ENCODE peak calls at places on chromosomes 5 and 9, in six cellular contexts. E is CD8-positive, alpha-beta T cell; R is pancreas; V is DND-41; G is Peyer's patch; P is uterus. J is an unnamed sample.
A peak's percentile ranks its signal among the peaks of the same experiment; 100 is the strongest.

GRCh38 chr5:142428036-142428772 is 103.4 kb upstream of the SPRY4 start:
- DNase-seq in P (no peak), E (no peak), V (no peak), G (no peak), R (no peak), J (no peak)

GRCh38 chr9:116204252-116204882 is 50.8 kb downstream of the PAPPA start:
- DNase-seq in R (no peak), G (no peak), V (no peak), E (no peak), P (no peak), J (no peak)

GRCh38 chr9:108156270-108156998 is 666.9 kb upstream of the KLF4 start:
- DNase-seq in R (no peak), G (no peak), V (no peak), E (no peak), P (no peak), J (no peak)

GRCh38 chr5:180090769-180091546 is 19.4 kb upstream of the RNF130 start:
- DNase-seq in E (no peak), R (peak; percentile 59), G (peak; percentile 54), V (no peak), P (no peak), J (no peak)

GRCh38 chr9:72585737-72586136 is 64.3 kb downstream of the TMC1 start:
- DNase-seq in V (no peak), G (no peak), R (no peak), E (no peak), P (no peak), J (no peak)

GRCh38 chr5:109053995-109054417 is 306.3 kb downstream of the FER start:
- DNase-seq in V (no peak), R (no peak), G (no peak), E (no peak), P (no peak), J (no peak)

GRCh38 chr9:95143591-95144561 is 173.6 kb downstream of the FANCC start:
- DNase-seq in R (peak; percentile 47), P (peak; percentile 94), V (no peak), G (peak; percentile 67), E (no peak), J (peak; percentile 94)

GRCh38 chr9:22354699-22355384 is 91.8 kb upstream of the DMRTA1 start:
- DNase-seq in V (no peak), E (no peak), G (no peak), P (no peak), R (no peak), J (no peak)

GRCh38 chr5:180601591-180602480 is 10.5 kb upstream of the SCGB3A1 start:
- DNase-seq in P (peak; percentile 5), R (peak; percentile 5), V (no peak), E (no peak), G (peak; percentile 35), J (peak; percentile 13)

GRCh38 chr9:75461188-75461587 is 372.9 kb downstream of the OSTF1 start:
- DNase-seq in P (no peak), E (no peak), V (no peak), R (no peak), G (no peak), J (no peak)

GRCh38 chr5:149860801-149861322 is 83.7 kb downstream of the PDE6A start:
- DNase-seq in V (no peak), G (no peak), R (no peak), P (no peak), E (no peak), J (no peak)

GRCh38 chr9:21964925-21965385 is 29.2 kb downstream of the CDKN2A start:
- DNase-seq in R (peak; percentile 60), V (peak; percentile 34), E (peak; percentile 15), P (no peak), G (peak; percentile 59), J (no peak)

GRCh38 chr5:139271201-139272027 is 22.1 kb upstream of the MATR3 start:
- DNase-seq in P (no peak), R (no peak), E (no peak), G (no peak), V (no peak), J (no peak)

GRCh38 chr5:140114341-140115185 is 654 bp downstream of the PURA start:
- DNase-seq in G (peak; percentile 80), R (peak; percentile 66), P (peak; percentile 47), E (peak; percentile 23), V (peak; percentile 52), J (peak; percentile 47)

GRCh38 chr5:81195334-81195929 is 37.7 kb upstream of the CKMT2 start:
- DNase-seq in V (no peak), R (no peak), G (no peak), P (no peak), E (no peak), J (no peak)

GRCh38 chr5:37490411-37490810 is 111.3 kb downstream of the WDR70 start:
- DNase-seq in G (no peak), E (no peak), V (no peak), R (no peak), P (no peak), J (no peak)

GRCh38 chr9:129419382-129419899 is 201.5 kb downstream of the C9orf50 start:
- DNase-seq in G (no peak), V (no peak), E (no peak), P (no peak), R (no peak), J (no peak)
- H3K4me1 ChIP-seq in G (no peaks in the 10 kb centered on the region), V (peaks cover 2% of the 10 kb centered on the region), E (peaks cover 22% of the 10 kb centered on the region), P (no peaks in the 10 kb centered on the region), R (no peaks in the 10 kb centered on the region), J (peaks cover 6% of the 10 kb centered on the region)

DNA sequence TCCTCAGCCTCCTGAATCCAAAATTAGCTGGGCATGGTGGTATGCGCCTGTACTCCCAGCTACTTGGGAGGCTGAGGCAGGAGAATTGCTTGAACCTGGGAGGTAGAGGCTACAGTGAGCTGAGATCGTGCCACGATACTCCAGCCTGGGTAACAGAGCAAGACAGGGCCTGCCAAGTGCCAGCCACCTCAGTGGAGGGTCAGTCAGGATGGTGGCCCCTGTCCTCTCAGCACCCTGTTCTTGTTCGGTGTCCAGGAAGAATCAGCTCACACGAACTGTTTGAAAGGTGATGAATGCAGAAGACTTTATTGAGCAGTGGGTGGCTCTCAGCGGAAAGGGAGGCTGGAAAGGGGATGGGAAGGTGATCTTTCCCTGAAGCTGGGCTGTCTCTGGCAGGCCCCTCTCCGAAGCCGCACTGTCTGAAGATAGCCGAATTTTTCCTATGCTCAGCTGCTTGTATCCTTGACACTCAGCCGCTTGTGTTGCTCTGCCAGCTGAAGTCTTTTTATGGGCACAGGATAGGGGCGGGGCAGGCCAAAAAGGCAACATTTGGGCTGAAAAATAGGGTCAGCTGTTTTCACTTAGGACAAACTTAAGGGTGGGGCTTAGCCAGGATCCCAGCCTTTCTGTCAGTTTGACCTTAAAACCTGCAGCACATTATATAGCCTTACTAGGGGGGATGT is 50.9 kb downstream of the UBE2R2 start:
- DNase-seq in R (no peak), G (no peak), P (peak; percentile 40), V (no peak), E (no peak), J (peak; percentile 86)
- H3K27ac ChIP-seq in R (no peak overlapping the region), G (peak overlapping the region; percentile 15), P (peak overlapping the region; percentile 40), V (no peak overlapping the region), E (no peak overlapping the region), J (peak overlapping the region; percentile 50)

DNA sequence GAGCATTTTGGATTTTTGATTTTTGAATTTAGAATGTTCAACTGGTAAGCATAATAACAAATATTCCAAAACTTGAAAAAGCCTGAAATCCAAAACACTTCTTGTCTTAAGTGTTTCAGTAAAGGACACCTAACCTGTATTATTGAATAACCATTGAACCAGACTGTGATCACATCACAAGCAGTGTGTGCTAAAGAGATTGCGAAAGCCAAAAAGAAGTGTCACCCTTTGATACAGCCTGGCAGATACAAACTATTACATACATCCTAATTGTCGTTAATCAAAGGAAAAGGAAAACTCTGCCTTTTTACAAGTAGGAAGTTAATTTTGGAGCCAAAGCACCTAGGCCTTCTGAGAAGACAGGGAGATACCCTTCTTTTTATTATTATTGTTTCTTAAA is 8.4 kb upstream of the FAM120AOS start:
- DNase-seq in G (no peak), R (no peak), E (no peak), V (no peak), P (no peak), J (no peak)
- H3K4me1 ChIP-seq in G (peaks cover 9% of the 10 kb centered on the region), R (peaks cover 32% of the 10 kb centered on the region), E (peaks cover 35% of the 10 kb centered on the region), V (peaks cover 99% of the 10 kb centered on the region), P (peaks cover 4% of the 10 kb centered on the region), J (no peaks in the 10 kb centered on the region)

DNA sequence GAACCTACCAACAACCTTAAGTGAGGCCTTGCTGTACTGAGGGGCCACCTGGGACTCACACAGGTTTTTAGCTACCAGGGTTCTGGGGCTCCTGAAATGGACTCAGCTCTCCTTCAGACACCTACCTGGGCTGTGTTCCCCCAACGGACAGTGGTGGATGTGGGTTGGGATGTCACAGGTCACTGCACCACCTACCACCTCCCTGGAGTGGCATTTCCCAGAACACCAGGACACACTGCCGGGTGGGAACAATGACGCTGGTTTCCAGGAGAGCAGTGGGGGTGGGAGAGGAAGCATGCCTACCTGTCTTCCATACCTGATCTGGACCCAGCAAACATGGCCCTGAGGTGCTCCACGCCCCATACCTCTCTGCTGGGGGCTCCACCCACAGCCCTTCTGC is 20.9 kb downstream of the ERGIC1 start:
- DNase-seq in V (no peak), G (no peak), P (no peak), E (no peak), R (no peak), J (no peak)
- H3K27ac ChIP-seq in V (no peak overlapping the region), G (peak overlapping the region; percentile 69), P (peak overlapping the region; percentile 86), E (no peak overlapping the region), R (no peak overlapping the region), J (peak overlapping the region; percentile 90)

DNA sequence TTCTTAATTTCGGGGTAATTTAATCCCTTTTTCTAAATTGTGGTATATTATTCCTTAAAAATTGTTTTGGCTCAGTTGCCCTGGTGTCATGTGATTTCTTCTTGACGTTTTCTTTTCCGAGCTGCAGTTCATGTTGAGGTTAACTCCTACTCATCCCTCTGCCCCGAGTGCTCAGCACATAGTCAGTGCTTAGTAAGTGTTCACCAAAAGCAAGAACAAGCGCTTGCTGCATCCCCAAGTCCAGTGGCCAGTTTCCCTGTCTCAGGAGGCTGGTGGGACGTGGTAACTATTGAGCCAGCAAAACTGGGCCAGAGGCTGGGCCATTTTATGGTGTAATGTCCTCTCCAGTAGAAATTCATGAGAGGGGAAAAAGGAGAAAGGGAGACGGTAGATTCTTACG is 23.3 kb downstream of the TRIO start:
- DNase-seq in P (no peak), V (no peak), R (no peak), G (no peak), E (no peak), J (no peak)
- H3K4me1 ChIP-seq in P (peaks cover 19% of the 10 kb centered on the region), V (no peaks in the 10 kb centered on the region), R (peaks cover 36% of the 10 kb centered on the region), G (peaks cover 4% of the 10 kb centered on the region), E (no peaks in the 10 kb centered on the region), J (peaks cover 38% of the 10 kb centered on the region)

GRCh38 chr5:36300181-36300926 is 1.3 kb downstream of the RANBP3L start:
- DNase-seq in R (no peak), G (no peak), P (no peak), V (no peak), E (no peak), J (no peak)

GRCh38 chr5:36305571-36306326 is 4.0 kb upstream of the RANBP3L start:
- DNase-seq in P (peak; percentile 40), V (peak; percentile 34), R (peak; percentile 40), G (no peak), E (no peak), J (peak; percentile 36)

GRCh38 chr5:36301858-36302603 is at the start of gene RANBP3L:
- DNase-seq in G (no peak), E (no peak), P (no peak), V (no peak), R (no peak), J (no peak)

GRCh38 chr5:36300927-36301540 is 668 bp downstream of the RANBP3L start:
- DNase-seq in V (no peak), P (no peak), G (no peak), R (peak; percentile 27), E (no peak), J (no peak)

GRCh38 chr5:36304095-36304494 is 2.4 kb upstream of the RANBP3L start:
- DNase-seq in G (no peak), P (no peak), E (no peak), V (no peak), R (no peak), J (no peak)
- H3K27ac ChIP-seq in G (no peak overlapping the region), P (no peak overlapping the region), E (no peak overlapping the region), V (no peak overlapping the region), R (no peak overlapping the region), J (peak overlapping the region; percentile 77)